ENCODE peak calls at places on chromosomes 1 and 21, in nine cellular contexts. One of them, this sample, is unnamed.
A peak's percentile ranks its signal among the peaks of the same experiment; 100 is the strongest.

GRCh38 chr1:212221801-212222200 is 63.4 kb upstream of the PPP2R5A start:
- DNase-seq in glomerular endothelial cell: no peak
- DNase-seq in brain microvascular endothelial cell: no peak
- DNase-seq in effector CD4-positive, alpha-beta T cell: no peak
- DNase-seq in activated T-cell treated with anti-CD3 and anti-CD28 coated beads, Interleukin-2, amount 50 U/mL, for 48 hours: no peak
- DNase-seq in stimulated activated CD4-positive, alpha-beta T cell treated with anti-CD3 and anti-CD28 coated beads, Interleukin-2, amount 100 ng/mL, for 24 hours: no peak
- DNase-seq in occipital lobe: no peak
- DNase-seq in OCI-M1: no peak
- DNase-seq in activated naive CD4-positive, alpha-beta T cell treated with anti-CD3 and anti-CD28 coated beads, Interleukin-2, amount 10 ng/mL, durations not matched to agents 7 days and 5 days: no peak
- DNase-seq in this sample: no peak

GRCh38 chr1:155649689-155650088 is 38.9 kb downstream of the YY1AP1 start:
- DNase-seq in glomerular endothelial cell: no peak
- DNase-seq in brain microvascular endothelial cell: no peak
- DNase-seq in effector CD4-positive, alpha-beta T cell: no peak
- DNase-seq in activated T-cell treated with anti-CD3 and anti-CD28 coated beads, Interleukin-2, amount 50 U/mL, for 48 hours: no peak
- DNase-seq in stimulated activated CD4-positive, alpha-beta T cell treated with anti-CD3 and anti-CD28 coated beads, Interleukin-2, amount 100 ng/mL, for 24 hours: no peak
- DNase-seq in occipital lobe: no peak
- DNase-seq in OCI-M1: peak; percentile 72
- DNase-seq in activated naive CD4-positive, alpha-beta T cell treated with anti-CD3 and anti-CD28 coated beads, Interleukin-2, amount 10 ng/mL, durations not matched to agents 7 days and 5 days: no peak
- DNase-seq in this sample: no peak

GRCh38 chr1:107965112-107965991 is at the start of gene VAV3:
- DNase-seq in glomerular endothelial cell: no peak
- DNase-seq in brain microvascular endothelial cell: peak; percentile 41
- DNase-seq in effector CD4-positive, alpha-beta T cell: peak; percentile 14
- DNase-seq in activated T-cell treated with anti-CD3 and anti-CD28 coated beads, Interleukin-2, amount 50 U/mL, for 48 hours: peak; percentile 83
- DNase-seq in stimulated activated CD4-positive, alpha-beta T cell treated with anti-CD3 and anti-CD28 coated beads, Interleukin-2, amount 100 ng/mL, for 24 hours: peak; percentile 66
- DNase-seq in occipital lobe: peak; percentile 47
- DNase-seq in OCI-M1: no peak
- DNase-seq in activated naive CD4-positive, alpha-beta T cell treated with anti-CD3 and anti-CD28 coated beads, Interleukin-2, amount 10 ng/mL, durations not matched to agents 7 days and 5 days: peak; percentile 55
- DNase-seq in this sample: peak; percentile 41

GRCh38 chr21:14072761-14073535 is 137.8 kb downstream of the LIPI start:
- DNase-seq in glomerular endothelial cell: no peak
- DNase-seq in brain microvascular endothelial cell: no peak
- DNase-seq in effector CD4-positive, alpha-beta T cell: no peak
- DNase-seq in activated T-cell treated with anti-CD3 and anti-CD28 coated beads, Interleukin-2, amount 50 U/mL, for 48 hours: no peak
- DNase-seq in stimulated activated CD4-positive, alpha-beta T cell treated with anti-CD3 and anti-CD28 coated beads, Interleukin-2, amount 100 ng/mL, for 24 hours: no peak
- DNase-seq in occipital lobe: no peak
- DNase-seq in OCI-M1: no peak
- DNase-seq in activated naive CD4-positive, alpha-beta T cell treated with anti-CD3 and anti-CD28 coated beads, Interleukin-2, amount 10 ng/mL, durations not matched to agents 7 days and 5 days: no peak
- DNase-seq in this sample: no peak

GRCh38 chr1:160625725-160626498 is 20.9 kb downstream of the SLAMF1 start:
- DNase-seq in glomerular endothelial cell: no peak
- DNase-seq in brain microvascular endothelial cell: no peak
- DNase-seq in effector CD4-positive, alpha-beta T cell: peak; percentile 38
- DNase-seq in activated T-cell treated with anti-CD3 and anti-CD28 coated beads, Interleukin-2, amount 50 U/mL, for 48 hours: peak; percentile 82
- DNase-seq in stimulated activated CD4-positive, alpha-beta T cell treated with anti-CD3 and anti-CD28 coated beads, Interleukin-2, amount 100 ng/mL, for 24 hours: peak; percentile 75
- DNase-seq in occipital lobe: no peak
- DNase-seq in OCI-M1: peak; percentile 92
- DNase-seq in activated naive CD4-positive, alpha-beta T cell treated with anti-CD3 and anti-CD28 coated beads, Interleukin-2, amount 10 ng/mL, durations not matched to agents 7 days and 5 days: peak; percentile 39
- DNase-seq in this sample: no peak

GRCh38 chr1:18900303-18900841 is 2.0 kb downstream of the ALDH4A1 start:
- DNase-seq in glomerular endothelial cell: no peak
- DNase-seq in brain microvascular endothelial cell: no peak
- DNase-seq in effector CD4-positive, alpha-beta T cell: no peak
- DNase-seq in activated T-cell treated with anti-CD3 and anti-CD28 coated beads, Interleukin-2, amount 50 U/mL, for 48 hours: no peak
- DNase-seq in stimulated activated CD4-positive, alpha-beta T cell treated with anti-CD3 and anti-CD28 coated beads, Interleukin-2, amount 100 ng/mL, for 24 hours: no peak
- DNase-seq in occipital lobe: no peak
- DNase-seq in OCI-M1: no peak
- DNase-seq in activated naive CD4-positive, alpha-beta T cell treated with anti-CD3 and anti-CD28 coated beads, Interleukin-2, amount 10 ng/mL, durations not matched to agents 7 days and 5 days: peak; percentile 32
- DNase-seq in this sample: no peak

GRCh38 chr1:116377564-116378529 is 4.8 kb downstream of the ATP1A1 start:
- DNase-seq in glomerular endothelial cell: peak; percentile 89
- DNase-seq in brain microvascular endothelial cell: peak; percentile 78
- DNase-seq in effector CD4-positive, alpha-beta T cell: peak; percentile 35
- DNase-seq in activated T-cell treated with anti-CD3 and anti-CD28 coated beads, Interleukin-2, amount 50 U/mL, for 48 hours: peak; percentile 67
- DNase-seq in stimulated activated CD4-positive, alpha-beta T cell treated with anti-CD3 and anti-CD28 coated beads, Interleukin-2, amount 100 ng/mL, for 24 hours: peak; percentile 46
- DNase-seq in occipital lobe: peak; percentile 55
- DNase-seq in OCI-M1: peak; percentile 50
- DNase-seq in activated naive CD4-positive, alpha-beta T cell treated with anti-CD3 and anti-CD28 coated beads, Interleukin-2, amount 10 ng/mL, durations not matched to agents 7 days and 5 days: peak; percentile 55
- DNase-seq in this sample: peak; percentile 98

GRCh38 chr1:64933296-64934070 is 32.9 kb downstream of the JAK1 start:
- DNase-seq in glomerular endothelial cell: peak; percentile 77
- DNase-seq in brain microvascular endothelial cell: peak; percentile 95
- DNase-seq in effector CD4-positive, alpha-beta T cell: no peak
- DNase-seq in activated T-cell treated with anti-CD3 and anti-CD28 coated beads, Interleukin-2, amount 50 U/mL, for 48 hours: peak; percentile 46
- DNase-seq in stimulated activated CD4-positive, alpha-beta T cell treated with anti-CD3 and anti-CD28 coated beads, Interleukin-2, amount 100 ng/mL, for 24 hours: no peak
- DNase-seq in occipital lobe: peak; percentile 40
- DNase-seq in OCI-M1: no peak
- DNase-seq in activated naive CD4-positive, alpha-beta T cell treated with anti-CD3 and anti-CD28 coated beads, Interleukin-2, amount 10 ng/mL, durations not matched to agents 7 days and 5 days: no peak
- DNase-seq in this sample: peak; percentile 54

GRCh38 chr1:117205368-117205767 is 5.4 kb downstream of the VTCN1 start:
- DNase-seq in glomerular endothelial cell: no peak
- DNase-seq in brain microvascular endothelial cell: no peak
- DNase-seq in effector CD4-positive, alpha-beta T cell: no peak
- DNase-seq in activated T-cell treated with anti-CD3 and anti-CD28 coated beads, Interleukin-2, amount 50 U/mL, for 48 hours: no peak
- DNase-seq in stimulated activated CD4-positive, alpha-beta T cell treated with anti-CD3 and anti-CD28 coated beads, Interleukin-2, amount 100 ng/mL, for 24 hours: no peak
- DNase-seq in occipital lobe: no peak
- DNase-seq in OCI-M1: no peak
- DNase-seq in activated naive CD4-positive, alpha-beta T cell treated with anti-CD3 and anti-CD28 coated beads, Interleukin-2, amount 10 ng/mL, durations not matched to agents 7 days and 5 days: no peak
- DNase-seq in this sample: peak; percentile 13

This sample was measured in renal cortical epithelial cell.